ENCODE peak calls at places on chromosomes 3 and 15, in seven cellular contexts. F is HTR-8/SVneo; Q is NCI-H1105; Z is lung; U is T1000; E is activated effector memory CD4-positive, alpha-beta T cell treated with Interleukin-2 at 50 U/mL for 16 hours; C is ecto neural progenitor cell. M is an unnamed sample.

GRCh38 chr3:123068227-123069020 is 1.6 kb downstream of the PDIA5 start:
- DNase-seq in F (no peak), Q (no peak), Z (no peak), U (no peak), E (no peak), C (no peak), M (no peak)

GRCh38 chr15:63504979-63505841 is 817 bp downstream of the USP3 start:
- DNase-seq in F (no peak), Q (peak; percentile 48), Z (peak; percentile 60), U (peak; percentile 21), E (no peak), C (peak; percentile 75), M (no peak)

GRCh38 chr3:27746838-27747237 is 24.7 kb upstream of the EOMES start:
- DNase-seq in F (no peak), Q (no peak), Z (no peak), U (no peak), E (no peak), C (no peak), M (no peak)

GRCh38 chr3:171967137-171967783 is 72.1 kb upstream of the FNDC3B start:
- DNase-seq in F (peak; percentile 42), Q (no peak), Z (no peak), U (peak; percentile 23), E (no peak), C (no peak), M (no peak)

GRCh38 chr3:171129827-171130226 is 103.3 kb upstream of the SLC2A2 start:
- DNase-seq in F (no peak), Q (no peak), Z (no peak), U (no peak), E (no peak), C (no peak), M (peak; percentile 43)

GRCh38 chr3:191982481-191982880 is 521.5 kb downstream of the PYDC2 start:
- DNase-seq in F (no peak), Q (no peak), Z (no peak), U (no peak), E (no peak), C (no peak), M (no peak)

GRCh38 chr3:173275740-173276139 is 121.8 kb upstream of the NLGN1 start:
- DNase-seq in F (no peak), Q (no peak), Z (no peak), U (no peak), E (no peak), C (no peak), M (no peak)

GRCh38 chr15:26115229-26115943 is 252.3 kb upstream of the ATP10A start:
- DNase-seq in F (no peak), Q (no peak), Z (no peak), U (no peak), E (no peak), C (no peak), M (no peak)

M was measured in HS-27A.